ENCODE peak calls at places on chromosomes 5 and 9, in five cellular contexts. Z is A172, H is psoas muscle, E is HuH-7, K is Kasumi-1. O is an unnamed sample.
A peak's percentile ranks its signal among the peaks of the same experiment; 100 is the strongest.

GRCh38 chr9:33106827-33107621 is 30.6 kb upstream of the SMU1 start:
- DNase-seq in K (no peak), E (no peak), H (peak; percentile 69), Z (peak; percentile 69), O (peak; percentile 77)

GRCh38 chr5:96743065-96743768 is 64.5 kb downstream of the ERAP1 start:
- DNase-seq in H (no peak), E (no peak), K (peak; percentile 24), Z (peak; percentile 81), O (no peak)

GRCh38 chr9:136078025-136078424 is 17.1 kb downstream of the NACC2 start:
- DNase-seq in H (no peak), K (no peak), Z (no peak), E (no peak), O (no peak)

GRCh38 chr9:34412336-34412735 is 35.6 kb upstream of the MYORG start:
- DNase-seq in K (no peak), H (no peak), Z (no peak), E (no peak), O (no peak)

GRCh38 chr9:135671591-135672041 is 8.5 kb downstream of the LCN9 start:
- DNase-seq in K (no peak), H (no peak), Z (no peak), E (no peak), O (no peak)

GRCh38 chr5:124746916-124747769 is 704 bp upstream of the ZNF608 start:
- DNase-seq in E (no peak), H (peak; percentile 76), K (peak; percentile 97), Z (peak; percentile 57), O (peak; percentile 97)

GRCh38 chr9:80004687-80005086 is 432.9 kb downstream of the TLE4 start:
- DNase-seq in E (no peak), H (no peak), Z (no peak), K (no peak), O (no peak)

GRCh38 chr9:1927546-1927945 is 87.6 kb upstream of the SMARCA2 start:
- DNase-seq in Z (no peak), K (no peak), E (no peak), H (no peak), O (no peak)

GRCh38 chr5:146890073-146890472 is 11.5 kb upstream of the PPP2R2B start:
- DNase-seq in H (no peak), Z (no peak), K (peak; percentile 45), E (no peak), O (no peak)

GRCh38 chr9:87206064-87206661 is 258.9 kb upstream of the GAS1 start:
- DNase-seq in H (no peak), E (no peak), K (no peak), Z (peak; percentile 61), O (peak; percentile 70)

GRCh38 chr9:89603629-89604462 is 966 bp upstream of the GADD45G start:
- DNase-seq in Z (peak; percentile 82), K (peak; percentile 9), E (peak; percentile 61), H (peak; percentile 62), O (peak; percentile 62)

GRCh38 chr9:24614070-24614469 is 68.4 kb upstream of the IZUMO3 start:
- DNase-seq in Z (no peak), K (peak; percentile 21), E (no peak), H (no peak), O (peak; percentile 3)

GRCh38 chr5:64229163-64229774 is 63.6 kb downstream of the RNF180 start:
- DNase-seq in H (no peak), K (peak; percentile 80), Z (peak; percentile 31), E (peak; percentile 56), O (peak; percentile 19)

GRCh38 chr5:67795781-67796477 is 419.6 kb upstream of the PIK3R1 start:
- DNase-seq in H (no peak), E (no peak), K (no peak), Z (no peak), O (no peak)

GRCh38 chr5:122067330-122067885 is 10.7 kb downstream of the LOX start:
- DNase-seq in Z (no peak), E (no peak), H (no peak), K (no peak), O (no peak)

GRCh38 chr5:113224605-113225065 is 210.2 kb downstream of the TSSK1B start:
- DNase-seq in E (no peak), K (no peak), Z (no peak), H (no peak), O (peak; percentile 52)

GRCh38 chr5:61306531-61307195 is 25.4 kb upstream of the ZSWIM6 start:
- DNase-seq in Z (peak; percentile 82), H (no peak), K (no peak), E (no peak), O (peak; percentile 65)

GRCh38 chr5:37893414-37894134 is 53.7 kb upstream of the GDNF start:
- DNase-seq in Z (no peak), K (no peak), E (no peak), H (no peak), O (no peak)

GRCh38 chr9:36306481-36307306 is 48.4 kb upstream of the GNE start:
- DNase-seq in K (peak; percentile 19), Z (peak; percentile 54), H (no peak), E (peak; percentile 65), O (peak; percentile 45)

GRCh38 chr9:12785251-12785880 is 10.5 kb downstream of the LURAP1L start:
- DNase-seq in K (no peak), E (no peak), H (no peak), Z (peak; percentile 59), O (peak; percentile 68)

GRCh38 chr5:123178693-123179092 is 89.7 kb downstream of the PRDM6 start:
- DNase-seq in Z (no peak), K (no peak), H (no peak), E (no peak), O (no peak)

GRCh38 chr5:132054697-132055440 is 5.6 kb upstream of the IL3 start:
- DNase-seq in Z (no peak), H (no peak), E (no peak), K (no peak), O (no peak)

GRCh38 chr5:32443145-32443540 is 1.4 kb downstream of the ZFR start:
- DNase-seq in K (peak; percentile 49), H (no peak), E (no peak), Z (no peak), O (no peak)

GRCh38 chr5:111703662-111704061 is 53.3 kb downstream of the NREP start:
- DNase-seq in H (no peak), K (peak; percentile 78), E (no peak), Z (no peak), O (no peak)

GRCh38 chr5:152331718-152332117 is 73.4 kb downstream of the NMUR2 start:
- DNase-seq in K (no peak), E (no peak), H (no peak), Z (no peak), O (no peak)

GRCh38 chr9:82412586-82412985 is 424.0 kb downstream of the SPATA31D1 start:
- DNase-seq in K (no peak), E (no peak), Z (no peak), H (no peak), O (no peak)

GRCh38 chr5:58407042-58407709 is 52.7 kb downstream of the PLK2 start:
- DNase-seq in H (no peak), K (no peak), E (no peak), Z (peak; percentile 57), O (no peak)

GRCh38 chr5:61450170-61450815 is 118.2 kb downstream of the ZSWIM6 start:
- DNase-seq in H (no peak), E (no peak), K (no peak), Z (peak; percentile 94), O (peak; percentile 93)

GRCh38 chr9:128819716-128820664 is 1.7 kb downstream of the ENDOG start:
- DNase-seq in H (no peak), E (no peak), Z (no peak), K (peak; percentile 16), O (no peak)

GRCh38 chr9:94813379-94813778 is 86.9 kb downstream of the AOPEP start:
- DNase-seq in K (no peak), H (no peak), Z (no peak), E (no peak), O (no peak)

GRCh38 chr9:127955294-127956015 is 17.8 kb upstream of the DPM2 start:
- DNase-seq in Z (peak; percentile 97), H (peak; percentile 80), E (peak; percentile 94), K (peak; percentile 55), O (peak; percentile 69)